ENCODE peak calls at places on chromosomes 6 and 20, in five cellular contexts. O is fibroblast of lung, B is suprapubic skin, D is aorta, T is transverse colon. R is an unnamed sample.
A peak's percentile ranks its signal among the peaks of the same experiment; 100 is the strongest.

GRCh38 chr6:62262283-62262682 is 23.7 kb downstream of the KHDRBS2 start:
- DNase-seq in O (no peak), B (no peak), D (no peak), T (no peak), R (no peak)

GRCh38 chr20:50366270-50367103 is 143.7 kb upstream of the PTPN1 start:
- DNase-seq in O (peak; percentile 95), B (no peak), D (no peak), T (peak; percentile 92), R (peak; percentile 66)

GRCh38 chr20:13396036-13396435 is 175.0 kb downstream of the ISM1 start:
- DNase-seq in O (no peak), B (no peak), D (no peak), T (no peak), R (no peak)

GRCh38 chr6:137216875-137217553 is 2.2 kb downstream of the IFNGR1 start:
- DNase-seq in O (no peak), B (no peak), D (no peak), T (no peak), R (peak; percentile 39)

GRCh38 chr6:4466260-4466659 is 309.9 kb upstream of the CDYL start:
- DNase-seq in O (peak; percentile 60), B (no peak), D (no peak), T (peak; percentile 12), R (peak; percentile 45)

GRCh38 chr6:89602136-89602535 is 36.4 kb downstream of the LYRM2 start:
- DNase-seq in O (no peak), B (no peak), D (no peak), T (no peak), R (no peak)

GRCh38 chr6:21958428-21958827 is 338.4 kb downstream of the PRL start:
- DNase-seq in O (no peak), B (no peak), D (no peak), T (no peak), R (no peak)

GRCh38 chr6:4581468-4582420 is 194.5 kb upstream of the CDYL start:
- DNase-seq in O (peak; percentile 86), B (no peak), D (no peak), T (no peak), R (peak; percentile 69)

GRCh38 chr20:26163890-26164289 is 467.2 kb upstream of the ZNF337 start:
- DNase-seq in O (peak; percentile 33), B (no peak), D (no peak), T (no peak), R (peak; percentile 11)

DNA sequence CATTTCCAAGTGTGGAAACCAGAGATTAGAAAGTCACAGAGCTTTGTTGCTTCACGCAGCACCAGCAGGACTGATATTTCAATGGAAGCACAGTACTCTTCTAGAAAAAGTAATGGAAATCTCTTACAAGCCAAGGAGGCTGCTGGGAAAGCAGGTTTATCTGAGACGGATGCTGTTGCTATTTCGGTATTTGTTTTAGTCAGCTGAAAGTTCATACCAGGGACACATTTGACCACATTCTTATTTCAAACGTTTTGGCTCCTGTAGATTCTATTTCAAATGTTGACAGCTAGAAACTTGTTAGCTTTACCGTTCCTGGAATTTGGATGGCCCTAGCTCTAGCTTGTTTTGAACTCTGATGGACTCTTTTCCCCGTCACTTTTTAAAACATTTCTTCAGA is 3.7 kb upstream of the TMEM242 start:
- DNase-seq in O (no peak), B (no peak), D (no peak), T (no peak), R (no peak)
- H3K4me3 ChIP-seq in O (no peak overlapping the region), B (no peak overlapping the region), D (no peak overlapping the region), T (no peak overlapping the region), R (no peak overlapping the region)

GRCh38 chr20:33032555-33032954 is 1.1 kb downstream of the BPIFB6 start:
- DNase-seq in O (no peak), B (no peak), D (no peak), T (no peak), R (no peak)

GRCh38 chr20:33034115-33034514 is 2.7 kb downstream of the BPIFB6 start:
- DNase-seq in O (no peak), B (no peak), D (no peak), T (no peak), R (no peak)

GRCh38 chr20:33037456-33037855 is 6.0 kb downstream of the BPIFB6 start:
- DNase-seq in O (no peak), B (no peak), D (no peak), T (no peak), R (no peak)

GRCh38 chr20:33033381-33033780 is 1.9 kb downstream of the BPIFB6 start:
- DNase-seq in O (no peak), B (no peak), D (no peak), T (no peak), R (no peak)

DNA sequence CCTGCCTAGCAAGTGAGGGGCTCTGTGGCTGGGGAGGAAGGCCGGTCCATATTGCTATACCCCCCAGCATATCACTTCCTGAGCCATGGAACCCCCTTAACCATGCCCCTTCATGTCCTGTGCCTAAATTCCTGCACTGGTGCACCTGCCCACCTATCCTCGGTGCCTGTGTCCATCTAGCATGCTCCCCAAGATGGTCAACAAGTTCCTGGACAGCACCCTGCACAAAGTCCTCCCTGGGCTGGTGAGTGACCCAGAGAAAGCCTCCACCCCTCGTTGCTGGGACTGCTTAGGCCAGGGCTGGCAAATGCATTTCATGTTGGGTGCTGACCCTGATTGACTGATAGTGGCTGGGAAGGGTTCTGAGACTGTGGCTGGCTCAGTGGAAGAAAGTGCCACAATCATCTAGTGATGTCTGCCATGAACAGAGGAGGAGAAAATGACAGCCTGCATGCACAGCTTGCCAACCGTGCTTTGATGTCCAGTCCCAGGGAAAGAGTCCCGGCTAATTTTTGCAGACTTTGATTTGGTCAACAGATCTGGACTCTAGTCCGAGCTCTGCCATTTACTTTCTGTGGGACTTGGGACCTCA is 3.5 kb downstream of the BPIFB6 start:
- DNase-seq in O (no peak), B (no peak), D (no peak), T (no peak), R (no peak)
- H3K27me3 ChIP-seq in O (no peaks in the 10 kb centered on the region), B (peaks cover 4% of the 10 kb centered on the region), D (no peaks in the 10 kb centered on the region), T (no peaks in the 10 kb centered on the region), R (no peaks in the 10 kb centered on the region)

GRCh38 chr6:46651006-46651405 is 1.6 kb downstream of the CYP39A1 start:
- DNase-seq in O (peak; percentile 83), B (no peak), D (no peak), T (no peak), R (no peak)
- H3K4me3 ChIP-seq in O (no peak overlapping the region), B (peak overlapping the region; percentile 91), D (no peak overlapping the region), T (no peak overlapping the region), R (no peak overlapping the region)

DNA sequence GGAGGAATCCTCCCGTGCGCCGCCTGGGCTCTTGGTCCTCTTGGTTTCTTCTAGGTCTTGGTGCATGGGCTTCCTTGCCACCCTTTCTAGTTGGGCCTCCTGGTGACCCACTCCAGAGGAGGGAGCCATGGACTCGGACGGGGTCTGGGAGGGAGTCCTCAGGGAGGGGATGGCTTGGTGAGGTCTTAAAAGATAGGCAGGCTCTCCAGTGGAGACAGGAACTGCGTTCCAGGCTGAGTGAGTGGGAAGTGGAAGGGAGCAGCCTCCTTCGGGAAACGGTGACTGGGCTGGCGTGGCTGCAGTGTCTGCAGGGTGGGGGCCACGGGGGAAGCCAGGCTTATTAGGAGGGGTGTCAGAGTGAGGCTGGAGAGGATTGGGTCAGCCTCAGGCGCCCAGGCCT is 152.8 kb downstream of the GRM4 start:
- DNase-seq in O (no peak), B (peak; percentile 29), D (no peak), T (peak; percentile 3), R (no peak)
- H3K27me3 ChIP-seq in O (peaks cover 9% of the 10 kb centered on the region), B (peaks cover 8% of the 10 kb centered on the region), D (no peaks in the 10 kb centered on the region), T (no peaks in the 10 kb centered on the region), R (no peaks in the 10 kb centered on the region)

DNA sequence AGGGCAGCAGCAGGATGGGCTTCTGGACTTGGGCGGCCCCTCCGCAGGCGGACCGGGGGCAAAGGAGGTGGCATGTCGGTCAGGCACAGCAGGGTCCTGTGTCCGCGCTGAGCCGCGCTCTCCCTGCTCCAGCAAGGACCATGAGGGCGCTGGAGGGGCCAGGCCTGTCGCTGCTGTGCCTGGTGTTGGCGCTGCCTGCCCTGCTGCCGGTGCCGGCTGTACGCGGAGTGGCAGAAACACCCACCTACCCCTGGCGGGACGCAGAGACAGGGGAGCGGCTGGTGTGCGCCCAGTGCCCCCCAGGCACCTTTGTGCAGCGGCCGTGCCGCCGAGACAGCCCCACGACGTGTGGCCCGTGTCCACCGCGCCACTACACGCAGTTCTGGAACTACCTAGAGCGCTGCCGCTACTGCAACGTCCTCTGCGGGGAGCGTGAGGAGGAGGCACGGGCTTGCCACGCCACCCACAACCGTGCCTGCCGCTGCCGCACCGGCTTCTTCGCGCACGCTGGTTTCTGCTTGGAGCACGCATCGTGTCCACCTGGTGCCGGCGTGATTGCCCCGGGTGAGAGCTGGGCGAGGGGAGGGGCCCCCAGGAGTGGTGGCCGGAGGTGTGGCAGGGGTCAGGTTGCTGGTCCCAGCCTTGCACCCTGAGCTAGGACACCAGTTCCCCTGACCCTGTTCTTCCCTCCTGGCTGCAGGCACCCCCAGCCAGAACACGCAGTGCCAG is at the start of gene TNFRSF6B:
- DNase-seq in O (no peak), B (no peak), D (peak; percentile 76), T (peak; percentile 11), R (no peak)
- H3K4me3 ChIP-seq in O (no peak within 1 kb of the TSS), B (peak within 1 kb of the TSS; percentile 47), D (no peak within 1 kb of the TSS), T (no peak within 1 kb of the TSS), R (no peak within 1 kb of the TSS)

DNA sequence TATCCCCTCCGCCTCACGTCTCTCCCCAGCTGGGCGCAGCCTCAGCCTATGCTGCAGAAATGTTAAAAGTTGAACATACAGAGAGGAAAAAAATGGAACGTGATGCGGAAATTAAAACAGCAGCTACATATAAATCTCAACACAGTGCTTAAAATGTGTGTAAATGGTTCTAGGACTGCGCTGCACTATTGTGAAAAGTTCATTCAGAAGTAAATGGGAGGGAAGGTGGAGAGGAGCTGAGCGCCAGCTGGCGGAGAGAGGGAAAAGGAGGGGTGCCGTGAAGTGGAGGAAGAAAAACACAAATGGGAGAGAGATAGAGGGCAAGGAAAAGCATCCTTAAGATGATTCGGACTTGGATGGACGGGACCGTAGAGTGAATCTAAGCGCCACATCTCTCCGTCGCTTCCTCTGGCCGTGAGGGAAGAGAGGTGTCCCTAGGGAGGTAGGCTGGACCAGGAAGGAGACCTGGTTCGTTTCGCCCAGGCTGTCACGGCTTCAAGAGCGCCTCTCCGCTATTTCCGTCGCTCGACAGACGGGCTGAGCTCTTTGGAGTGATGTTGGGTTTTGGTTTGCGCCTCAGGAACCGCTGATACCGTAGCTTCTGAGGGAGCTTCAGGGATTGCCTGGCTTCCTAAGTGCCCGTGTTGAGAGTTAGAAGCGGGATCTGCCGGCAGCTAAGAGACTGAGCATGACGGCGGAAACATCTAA is 113.7 kb downstream of the TRIM27 start:
- DNase-seq in O (no peak), B (no peak), D (no peak), T (no peak), R (no peak)
- H3K27me3 ChIP-seq in O (peaks cover 39% of the 10 kb centered on the region), B (peaks cover 97% of the 10 kb centered on the region), D (no peaks in the 10 kb centered on the region), T (peaks cover 100% of the 10 kb centered on the region), R (no peaks in the 10 kb centered on the region)

DNA sequence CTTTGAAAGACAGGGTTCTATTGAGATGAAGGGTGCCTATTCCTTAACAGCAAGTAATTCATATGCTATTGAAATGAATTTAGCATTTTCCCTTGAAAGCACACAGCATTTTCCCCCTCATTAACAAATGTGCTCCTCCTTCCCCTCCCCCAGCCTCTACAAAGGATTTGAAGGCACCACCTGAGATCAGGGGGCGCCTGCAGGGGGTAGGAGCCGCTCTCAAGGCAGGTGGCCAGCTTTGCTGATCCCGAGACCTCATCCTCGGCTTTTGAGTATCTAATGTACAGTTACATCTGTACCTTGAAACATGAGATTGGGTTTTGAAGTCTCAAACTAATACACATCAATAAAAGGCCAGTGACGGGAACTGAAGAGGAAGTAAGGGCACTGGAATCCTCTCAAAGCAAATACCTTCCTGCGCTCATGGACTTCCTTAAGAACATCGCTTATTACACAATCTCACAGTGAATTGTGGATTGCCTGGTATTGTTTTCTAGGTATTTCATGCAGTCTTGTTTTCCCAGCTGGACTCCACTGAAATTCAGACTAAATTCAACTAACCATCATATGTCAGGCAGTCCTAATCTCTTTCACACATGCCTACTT is 65.1 kb upstream of the UNC93A start:
- DNase-seq in O (no peak), B (peak; percentile 32), D (no peak), T (no peak), R (no peak)
- H3K4me3 ChIP-seq in O (no peak overlapping the region), B (no peak overlapping the region), D (no peak overlapping the region), T (no peak overlapping the region), R (no peak overlapping the region)

R was measured in MG63.